ENCODE peak calls at places on chromosomes 13 and 19, in nine cellular contexts. Y is DND-41; T is posterior cingulate gyrus; H is activated CD4-positive, alpha-beta T cell treated with anti-CD3 and anti-CD28 coated beads, Interleukin-2, amount 10 ng/mL, durations not matched to agents 7 days and 5 days; M is activated T-helper 1 cell treated with Interleukin-2 at 50 U/mL for 16 hours; Z is stimulated activated CD4-positive, alpha-beta T cell treated with anti-CD3 and anti-CD28 coated beads, Interleukin-1b, Interleukin-23, amount 100 ng/mL, for 4 hours; N is pons; G is amniotic stem cell; D is stromal cell of bone marrow. U is an unnamed sample.

GRCh38 chr19:38044267-38045111 is 137.5 kb downstream of the SIPA1L3 start:
- DNase-seq in Y (no peak), T (no peak), H (no peak), M (no peak), Z (no peak), N (no peak), G (no peak), D (no peak), U (no peak)

GRCh38 chr19:39637891-39638290 is 17.8 kb upstream of the LGALS16 start:
- DNase-seq in Y (no peak), T (no peak), H (no peak), M (no peak), Z (no peak), N (no peak), G (no peak), D (no peak), U (no peak)

GRCh38 chr19:51599084-51599483 is 28.0 kb downstream of the ZNF175 start:
- DNase-seq in Y (no peak), T (no peak), H (no peak), M (no peak), Z (no peak), N (no peak), G (no peak), D (no peak), U (no peak)

GRCh38 chr19:1027953-1028902 is 1.8 kb downstream of the CNN2 start:
- DNase-seq in Y (peak; percentile 74), T (no peak), H (peak; percentile 72), M (peak; percentile 64), Z (peak; percentile 37), N (no peak), G (peak; percentile 83), D (peak; percentile 87), U (peak; percentile 45)

GRCh38 chr19:44596428-44597130 is 16.8 kb upstream of the IGSF23 start:
- DNase-seq in Y (no peak), T (no peak), H (no peak), M (no peak), Z (no peak), N (no peak), G (no peak), D (no peak), U (no peak)

GRCh38 chr13:73737214-73737613 is 397.0 kb downstream of the KLF12 start:
- DNase-seq in Y (no peak), T (no peak), H (no peak), M (no peak), Z (no peak), N (no peak), G (no peak), D (no peak), U (no peak)

GRCh38 chr13:95492044-95492801 is 60.3 kb upstream of the CLDN10 start:
- DNase-seq in Y (no peak), T (no peak), H (no peak), M (no peak), Z (no peak), N (no peak), G (no peak), D (no peak), U (no peak)

GRCh38 chr19:33830264-33830663 is 33.6 kb downstream of the KCTD15 start:
- DNase-seq in Y (no peak), T (no peak), H (no peak), M (no peak), Z (no peak), N (no peak), G (no peak), D (no peak), U (no peak)

GRCh38 chr13:35983206-35983605 is 148.0 kb downstream of the DCLK1 start:
- DNase-seq in Y (no peak), T (no peak), H (no peak), M (no peak), Z (no peak), N (no peak), G (no peak), D (no peak), U (no peak)